ENCODE peak calls at places on chromosomes 6 and 20, in ten cellular contexts. W is stimulated activated CD4-positive, alpha-beta T cell treated with anti-CD3 and anti-CD28 coated beads, Interleukin-12 subunit alpha, Interleukin-12 subunit beta, amount 100 ng/mL, for 48 hours; A is central memory CD8-positive, alpha-beta T cell; B is MM.1S; C is ELR; T is endothelial cell; K is CD4-positive, alpha-beta T cell; G is NCI-H1105; S is T-helper 9 cell; U is hippocampal formation. X is an unnamed sample.

GRCh38 chr6:62746161-62746560 is 460.1 kb upstream of the KHDRBS2 start:
- DNase-seq in W (no peak), A (no peak), B (no peak), C (no peak), T (no peak), K (no peak), G (no peak), S (no peak), U (no peak), X (no peak)

GRCh38 chr6:89400912-89401399 is 11.1 kb downstream of the RRAGD start:
- DNase-seq in W (no peak), A (no peak), B (no peak), C (no peak), T (no peak), K (no peak), G (no peak), S (no peak), U (no peak), X (no peak)

GRCh38 chr6:75893058-75893775 is 144.2 kb downstream of the MYO6 start:
- DNase-seq in W (peak), A (no peak), B (peak), C (peak), T (no peak), K (no peak), G (peak), S (no peak), U (peak), X (peak)

GRCh38 chr20:60206259-60206658 is 248.0 kb downstream of the CDH26 start:
- DNase-seq in W (no peak), A (no peak), B (peak), C (peak), T (peak), K (no peak), G (peak), S (no peak), U (no peak), X (no peak)

GRCh38 chr6:15663057-15663638 is 320 bp upstream of the DTNBP1 start:
- DNase-seq in W (no peak), A (no peak), B (no peak), C (peak), T (no peak), K (no peak), G (no peak), S (no peak), U (no peak), X (peak)

GRCh38 chr6:47047479-47048411 is 5.6 kb upstream of the ADGRF1 start:
- DNase-seq in W (peak), A (no peak), B (peak), C (peak), T (peak), K (no peak), G (peak), S (no peak), U (peak), X (peak)

GRCh38 chr20:14979472-14979986 is 642.1 kb upstream of the FLRT3 start:
- DNase-seq in W (no peak), A (no peak), B (no peak), C (no peak), T (no peak), K (no peak), G (no peak), S (no peak), U (no peak), X (no peak)

GRCh38 chr6:37479266-37479854 is 20.3 kb downstream of the CCDC167 start:
- DNase-seq in W (no peak), A (no peak), B (no peak), C (no peak), T (no peak), K (no peak), G (no peak), S (no peak), U (no peak), X (no peak)

GRCh38 chr6:153816306-153816845 is 222.7 kb upstream of the OPRM1 start:
- DNase-seq in W (no peak), A (no peak), B (no peak), C (no peak), T (no peak), K (no peak), G (no peak), S (no peak), U (no peak), X (no peak)

GRCh38 chr6:2502096-2502997 is 248.4 kb downstream of the MYLK4 start:
- DNase-seq in W (no peak), A (no peak), B (no peak), C (no peak), T (no peak), K (no peak), G (no peak), S (no peak), U (no peak), X (no peak)

GRCh38 chr6:74091133-74091793 is 395.3 kb downstream of the CD109 start:
- DNase-seq in W (no peak), A (no peak), B (peak), C (peak), T (no peak), K (no peak), G (peak), S (no peak), U (peak), X (no peak)

GRCh38 chr20:18986146-18986830 is 172.7 kb downstream of the SCP2D1 start:
- DNase-seq in W (no peak), A (no peak), B (no peak), C (no peak), T (no peak), K (no peak), G (no peak), S (no peak), U (no peak), X (no peak)

GRCh38 chr20:53698321-53698978 is 104.8 kb upstream of the ZNF217 start:
- DNase-seq in W (no peak), A (no peak), B (no peak), C (no peak), T (no peak), K (no peak), G (no peak), S (no peak), U (no peak), X (no peak)

GRCh38 chr6:137389150-137389664 is 105.0 kb downstream of the OLIG3 start:
- DNase-seq in W (peak), A (no peak), B (peak), C (peak), T (no peak), K (peak), G (no peak), S (peak), U (no peak), X (no peak)

GRCh38 chr6:157867155-157867559 is 44.1 kb downstream of the SNX9 start:
- DNase-seq in W (no peak), A (no peak), B (no peak), C (peak), T (no peak), K (peak), G (no peak), S (no peak), U (no peak), X (no peak)

GRCh38 chr6:36301781-36302180 is 31.9 kb downstream of the PNPLA1 start:
- DNase-seq in W (no peak), A (no peak), B (no peak), C (no peak), T (no peak), K (no peak), G (no peak), S (no peak), U (no peak), X (no peak)

GRCh38 chr6:109451376-109451775 is 4.2 kb downstream of the MICAL1 start:
- DNase-seq in W (no peak), A (no peak), B (no peak), C (no peak), T (no peak), K (no peak), G (no peak), S (no peak), U (no peak), X (no peak)

GRCh38 chr6:108116781-108117426 is 42.4 kb upstream of the OSTM1 start:
- DNase-seq in W (no peak), A (no peak), B (no peak), C (no peak), T (no peak), K (no peak), G (no peak), S (no peak), U (no peak), X (no peak)

GRCh38 chr20:33015700-33016580 is 8.4 kb downstream of the BPIFB2 start:
- DNase-seq in W (no peak), A (no peak), B (no peak), C (no peak), T (no peak), K (no peak), G (no peak), S (no peak), U (no peak), X (no peak)

GRCh38 chr6:159979136-159979874 is 10.4 kb downstream of the IGF2R start:
- DNase-seq in W (no peak), A (no peak), B (peak), C (peak), T (no peak), K (peak), G (no peak), S (peak), U (no peak), X (no peak)

GRCh38 chr6:119845161-119845560 is 495.6 kb upstream of the MAN1A1 start:
- DNase-seq in W (no peak), A (no peak), B (no peak), C (no peak), T (no peak), K (no peak), G (no peak), S (no peak), U (no peak), X (no peak)

GRCh38 chr20:50980071-50980681 is 21.6 kb downstream of the MOCS3 start:
- DNase-seq in W (peak), A (no peak), B (no peak), C (peak), T (no peak), K (no peak), G (no peak), S (no peak), U (no peak), X (no peak)

GRCh38 chr20:37342231-37343177 is 3.4 kb upstream of the SRC start:
- DNase-seq in W (no peak), A (no peak), B (no peak), C (peak), T (no peak), K (no peak), G (no peak), S (no peak), U (no peak), X (no peak)

GRCh38 chr6:97947841-97948240 is 664.8 kb upstream of the MMS22L start:
- DNase-seq in W (no peak), A (no peak), B (no peak), C (peak), T (no peak), K (no peak), G (peak), S (no peak), U (no peak), X (no peak)

GRCh38 chr20:22582386-22582959 is 1.9 kb downstream of the FOXA2 start:
- DNase-seq in W (no peak), A (no peak), B (no peak), C (no peak), T (peak), K (no peak), G (no peak), S (no peak), U (no peak), X (no peak)

GRCh38 chr20:38286586-38287502 is 17.1 kb upstream of the BPI start:
- DNase-seq in W (no peak), A (no peak), B (no peak), C (no peak), T (no peak), K (no peak), G (no peak), S (no peak), U (peak), X (no peak)

GRCh38 chr6:46486186-46486585 is 5.1 kb downstream of the RCAN2 start:
- DNase-seq in W (no peak), A (no peak), B (no peak), C (no peak), T (no peak), K (no peak), G (no peak), S (no peak), U (no peak), X (no peak)

GRCh38 chr20:45128066-45128465 is 3.8 kb upstream of the WFDC12 start:
- DNase-seq in W (no peak), A (no peak), B (no peak), C (peak), T (no peak), K (no peak), G (no peak), S (no peak), U (no peak), X (no peak)

X was measured in NCI-H2081 treated with DMSO at 0.1 percent for 48 hours.